ENCODE peak calls at places on chromosomes 11 and 22, in seven cellular contexts. X is CD8-positive, alpha-beta T cell; U is astrocyte of the spinal cord; Z is right atrium auricular region; D is GM20000; L is Calu3; E is pancreas. V is an unnamed sample.
A peak's percentile ranks its signal among the peaks of the same experiment; 100 is the strongest.

GRCh38 chr11:67605231-67606011 is 1.3 kb upstream of the NDUFV1 start:
- DNase-seq in Z (no peak), E (no peak), L (no peak), X (no peak), D (no peak), U (no peak), V (no peak)

GRCh38 chr11:111427471-111427912 is 48.4 kb upstream of the POU2AF1 start:
- DNase-seq in D (no peak), U (no peak), Z (no peak), X (no peak), E (no peak), L (peak; percentile 35), V (peak; percentile 39)

GRCh38 chr11:12386745-12387144 is 9.4 kb downstream of the PARVA start:
- DNase-seq in Z (no peak), U (no peak), D (no peak), L (no peak), E (no peak), X (no peak), V (no peak)

GRCh38 chr22:49975543-49976389 is 15.2 kb downstream of the PIM3 start:
- DNase-seq in E (peak; percentile 43), D (peak; percentile 75), X (no peak), L (no peak), Z (no peak), U (no peak), V (no peak)

GRCh38 chr11:10414659-10415058 is 40.4 kb upstream of the AMPD3 start:
- DNase-seq in D (no peak), X (no peak), E (no peak), Z (peak; percentile 59), L (no peak), U (peak; percentile 29), V (no peak)

GRCh38 chr22:31917227-31917921 is 27.0 kb upstream of the YWHAH start:
- DNase-seq in Z (no peak), X (no peak), D (peak; percentile 49), L (no peak), E (no peak), U (no peak), V (no peak)

GRCh38 chr22:17161991-17162390 is 2.9 kb upstream of the HDHD5 start:
- DNase-seq in X (no peak), D (no peak), L (no peak), E (no peak), U (no peak), Z (no peak), V (no peak)

GRCh38 chr11:63680842-63681207 is 475 bp upstream of the RTN3 start:
- DNase-seq in U (no peak), D (peak; percentile 32), E (no peak), L (peak; percentile 16), X (no peak), Z (peak; percentile 57), V (peak; percentile 44)

GRCh38 chr11:63829823-63830489 is 9.0 kb upstream of the MARK2 start:
- DNase-seq in D (no peak), X (no peak), L (peak; percentile 50), Z (no peak), E (no peak), U (peak; percentile 26), V (no peak)

GRCh38 chr11:3091846-3092602 is 34.8 kb upstream of the CARS1 start:
- DNase-seq in X (peak; percentile 61), U (peak; percentile 48), Z (no peak), E (peak; percentile 72), L (peak; percentile 87), D (peak; percentile 94), V (peak; percentile 68)

GRCh38 chr11:111602865-111603632 is 800 bp downstream of the SIK2 start:
- DNase-seq in D (peak; percentile 39), Z (no peak), E (no peak), U (peak; percentile 61), L (peak; percentile 33), X (peak; percentile 16), V (peak; percentile 43)

GRCh38 chr11:100769165-100769564 is 82.1 kb downstream of the ARHGAP42 start:
- DNase-seq in X (no peak), Z (no peak), L (no peak), U (no peak), D (no peak), E (no peak), V (no peak)

GRCh38 chr22:21077884-21078508 is 32.2 kb downstream of the LRRC74B start:
- DNase-seq in L (no peak), D (no peak), Z (no peak), X (no peak), U (no peak), E (no peak), V (no peak)

GRCh38 chr22:23562186-23562585 is 17.9 kb downstream of the IGLL1 start:
- DNase-seq in D (no peak), U (no peak), X (no peak), L (no peak), Z (no peak), E (no peak), V (no peak)

GRCh38 chr11:61626580-61627380 is 45.9 kb upstream of the SYT7 start:
- DNase-seq in E (peak; percentile 88), D (no peak), X (no peak), L (peak; percentile 90), Z (no peak), U (no peak), V (peak; percentile 94)

GRCh38 chr11:67381244-67381972 is 8.0 kb upstream of the CLCF1 start:
- DNase-seq in Z (no peak), E (no peak), U (no peak), L (no peak), X (no peak), D (peak; percentile 59), V (no peak)

GRCh38 chr11:326592-326841 is 5.9 kb upstream of the IFITM3 start:
- DNase-seq in U (no peak), X (no peak), L (no peak), E (no peak), Z (no peak), D (no peak), V (no peak)

GRCh38 chr11:33642461-33643166 is 58.0 kb downstream of the C11orf91 start:
- DNase-seq in X (no peak), L (peak; percentile 25), E (no peak), D (no peak), Z (no peak), U (no peak), V (peak; percentile 80)

GRCh38 chr11:107564877-107565218 is 687 bp downstream of the ALKBH8 start:
- DNase-seq in D (no peak), E (no peak), U (no peak), Z (no peak), L (no peak), X (no peak), V (no peak)

GRCh38 chr11:107562647-107563208 is 2.8 kb downstream of the ALKBH8 start:
- DNase-seq in L (no peak), U (peak; percentile 79), D (no peak), X (no peak), E (no peak), Z (no peak), V (peak; percentile 99)

GRCh38 chr11:107565219-107565937 is at the start of gene ALKBH8:
- DNase-seq in D (peak; percentile 74), Z (peak; percentile 82), U (peak; percentile 62), E (peak; percentile 60), X (peak; percentile 68), L (peak; percentile 60), V (peak; percentile 59)

GRCh38 chr11:107561688-107562087 is 3.8 kb downstream of the ALKBH8 start:
- DNase-seq in X (no peak), L (no peak), D (no peak), Z (no peak), E (no peak), U (peak; percentile 9), V (peak; percentile 96)

GRCh38 chr11:107563702-107564101 is 1.8 kb downstream of the ALKBH8 start:
- DNase-seq in L (peak; percentile 28), Z (no peak), X (no peak), D (peak; percentile 29), U (peak; percentile 57), E (no peak), V (peak; percentile 47)
- TF ChIP-seq CTCF in L (peak; percentile 43), Z (peak; percentile 71), X (peak; percentile 68), D (no peak), U (peak; percentile 71), E (peak; percentile 23), V (peak; percentile 55)

DNA sequence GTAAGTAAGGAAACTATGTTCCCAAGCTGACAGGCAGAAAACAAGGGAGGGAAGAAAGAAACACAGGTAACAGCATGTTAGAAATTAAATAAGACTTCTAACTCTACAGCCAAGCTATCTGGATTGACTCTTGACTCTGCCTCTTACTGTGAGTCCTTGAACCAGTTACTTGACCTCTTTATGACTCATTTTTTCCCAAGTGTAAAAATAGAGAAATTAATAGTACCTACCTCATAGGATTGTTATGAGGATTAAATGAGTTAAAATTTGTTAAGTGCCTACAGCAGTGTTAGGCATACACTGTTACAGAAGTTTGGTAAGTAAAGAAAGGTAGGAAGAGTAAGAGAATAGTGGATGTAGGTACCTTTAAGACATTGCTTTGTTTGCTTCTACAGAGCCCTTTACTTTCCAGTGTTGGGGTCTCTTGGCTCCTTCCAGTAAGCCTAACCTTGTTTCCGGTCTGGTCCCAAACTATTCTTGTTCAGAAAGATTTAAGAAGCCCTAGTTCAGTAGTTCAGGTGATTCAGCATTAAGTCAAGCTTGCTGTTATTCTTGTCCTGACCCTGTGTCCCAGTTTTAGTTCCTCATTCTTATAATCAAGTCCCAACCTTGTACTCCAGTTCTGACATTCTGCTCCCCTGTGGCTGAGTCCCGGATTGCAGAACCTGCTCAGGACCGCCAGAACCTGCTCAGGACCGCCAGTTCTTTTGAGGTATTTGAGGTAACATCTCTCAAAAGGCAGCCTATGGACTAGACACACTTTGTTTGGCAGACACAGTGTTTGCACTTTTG is 963.4 kb upstream of the CCDC90B start:
- DNase-seq in Z (no peak), L (no peak), E (no peak), X (no peak), U (peak; percentile 12), D (peak; percentile 3), V (peak; percentile 65)
- TF ChIP-seq CTCF in Z (no peak), L (no peak), E (no peak), X (no peak), U (no peak), D (no peak), V (no peak)

DNA sequence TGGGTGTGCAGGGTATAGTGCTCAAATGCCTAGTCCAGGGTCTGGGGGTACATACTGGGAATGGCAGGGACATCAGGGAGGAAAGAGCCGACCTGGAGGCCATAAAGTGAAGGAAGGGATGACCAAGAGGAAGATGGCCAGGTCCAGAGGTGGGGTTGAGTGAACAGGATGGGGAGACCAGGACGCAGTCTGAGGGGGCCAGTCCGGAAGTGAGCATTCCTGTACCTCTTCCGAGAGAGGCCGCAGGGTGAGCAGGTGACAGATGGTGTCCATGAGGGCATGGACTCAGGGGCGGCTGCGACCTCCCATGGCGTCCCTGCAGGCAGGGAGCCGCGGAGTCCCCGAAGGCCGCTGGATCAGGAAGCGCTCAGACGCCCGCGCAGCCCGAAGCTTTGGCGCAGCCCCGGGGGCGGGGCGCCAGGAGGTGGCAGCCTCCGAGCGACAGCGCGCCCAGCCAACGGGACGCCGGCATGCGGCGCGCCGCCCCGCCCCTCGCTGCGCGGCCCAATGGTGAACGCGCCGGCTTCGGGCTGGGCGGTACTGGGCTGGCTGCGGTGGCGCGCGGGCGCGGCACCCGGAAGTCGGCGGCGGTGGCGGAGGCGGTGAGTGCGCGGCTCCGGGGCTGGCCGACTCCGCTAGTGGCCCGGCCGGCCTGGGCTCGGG is at the start of gene TANGO2:
- DNase-seq in Z (peak; percentile 91), E (peak; percentile 96), U (peak; percentile 86), X (peak; percentile 90), L (peak; percentile 97), D (peak; percentile 100), V (peak; percentile 72)
- TF ChIP-seq CTCF in Z (no peak), E (no peak), U (no peak), X (no peak), L (no peak), D (no peak), V (no peak)

DNA sequence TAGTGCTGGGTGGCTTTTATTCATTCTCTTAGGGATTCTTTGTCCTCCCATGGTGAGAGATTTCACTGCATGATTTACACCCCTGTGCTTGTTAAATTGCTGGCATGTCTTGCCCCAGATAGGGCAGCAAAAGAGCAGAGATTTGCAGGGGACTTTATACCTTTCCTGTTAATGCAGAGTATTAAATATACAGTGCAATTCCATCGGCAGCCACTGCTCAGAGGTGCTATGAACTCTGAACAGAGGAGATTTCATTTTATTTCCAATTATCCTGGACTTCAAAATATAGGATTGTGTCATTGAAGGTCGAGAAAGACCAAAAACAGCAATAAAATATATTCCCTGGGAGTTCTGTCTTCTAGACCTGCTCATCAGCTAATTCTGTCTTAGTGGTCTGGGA is 263.4 kb upstream of the NCAM1 start:
- DNase-seq in Z (no peak), L (no peak), U (no peak), E (no peak), X (no peak), D (no peak), V (no peak)
- TF ChIP-seq CTCF in Z (peak; percentile 24), L (no peak), U (no peak), E (no peak), X (no peak), D (no peak), V (no peak)

V was measured in bronchial epithelial cell.